ENCODE peak calls at places on chromosomes 16 and 17, in four cellular contexts. L is tibial nerve, I is tibial artery, Z is heart right ventricle. X is an unnamed sample.

GRCh38 chr16:51151951-51152663 is 1.0 kb upstream of the SALL1 start:
- DNase-seq in I (peak), L (no peak), Z (peak), X (no peak)

GRCh38 chr17:49819651-49820050 is 28.2 kb downstream of the TAC4 start:
- DNase-seq in I (no peak), L (no peak), Z (no peak), X (no peak)

GRCh38 chr17:43759836-43760235 is 1.2 kb upstream of the SOST start:
- DNase-seq in I (no peak), L (no peak), Z (no peak), X (no peak)

GRCh38 chr17:74413491-74413890 is 18.4 kb upstream of the GPRC5C start:
- DNase-seq in L (no peak), Z (no peak), I (no peak), X (no peak)

GRCh38 chr17:30908717-30909420 is 2.8 kb upstream of the TEFM start:
- DNase-seq in L (no peak), I (no peak), Z (no peak), X (no peak)

GRCh38 chr16:85557083-85557975 is 55.8 kb upstream of the GSE1 start:
- DNase-seq in I (peak), Z (no peak), L (no peak), X (no peak)

GRCh38 chr16:4384497-4384896 is 12.8 kb downstream of the VASN start:
- DNase-seq in I (peak), L (peak), Z (no peak), X (peak)

GRCh38 chr16:10994571-10994970 is 50.2 kb downstream of the CLEC16A start:
- DNase-seq in L (no peak), Z (no peak), I (no peak), X (no peak)

GRCh38 chr16:76653390-76654026 is 376.3 kb downstream of the CNTNAP4 start:
- DNase-seq in Z (no peak), I (no peak), L (no peak), X (no peak)

GRCh38 chr16:84739349-84740124 is 39.7 kb downstream of the USP10 start:
- DNase-seq in I (no peak), L (no peak), Z (no peak), X (no peak)

GRCh38 chr17:48564200-48565023 is 13.7 kb downstream of the HOXB4 start:
- DNase-seq in I (no peak), L (no peak), Z (no peak), X (no peak)

GRCh38 chr17:61495161-61495857 is 43.1 kb downstream of the TBX4 start:
- DNase-seq in Z (no peak), I (no peak), L (no peak), X (no peak)

GRCh38 chr16:50607970-50608557 is 59.9 kb downstream of the NKD1 start:
- DNase-seq in I (no peak), L (no peak), Z (no peak), X (no peak)

GRCh38 chr17:55825213-55825612 is 74.4 kb downstream of the PCTP start:
- DNase-seq in L (no peak), Z (no peak), I (no peak), X (no peak)

GRCh38 chr16:48447940-48448536 is 62.8 kb upstream of the SIAH1 start:
- DNase-seq in L (no peak), Z (no peak), I (no peak), X (no peak)

GRCh38 chr16:79403534-79403933 is 197.0 kb downstream of the MAF start:
- DNase-seq in I (no peak), Z (no peak), L (no peak), X (no peak)

GRCh38 chr17:50836826-50837225 is 1.4 kb downstream of the WFIKKN2 start:
- DNase-seq in I (peak), L (no peak), Z (no peak), X (no peak)

GRCh38 chr17:50835563-50836231 is at the start of gene WFIKKN2:
- DNase-seq in Z (no peak), L (no peak), I (peak), X (no peak)

GRCh38 chr17:50834126-50834785 is 1.1 kb upstream of the WFIKKN2 start:
- DNase-seq in Z (no peak), L (no peak), I (peak), X (no peak)

GRCh38 chr17:50833396-50834125 is 1.8 kb upstream of the WFIKKN2 start:
- DNase-seq in Z (no peak), L (no peak), I (peak), X (no peak)

DNA sequence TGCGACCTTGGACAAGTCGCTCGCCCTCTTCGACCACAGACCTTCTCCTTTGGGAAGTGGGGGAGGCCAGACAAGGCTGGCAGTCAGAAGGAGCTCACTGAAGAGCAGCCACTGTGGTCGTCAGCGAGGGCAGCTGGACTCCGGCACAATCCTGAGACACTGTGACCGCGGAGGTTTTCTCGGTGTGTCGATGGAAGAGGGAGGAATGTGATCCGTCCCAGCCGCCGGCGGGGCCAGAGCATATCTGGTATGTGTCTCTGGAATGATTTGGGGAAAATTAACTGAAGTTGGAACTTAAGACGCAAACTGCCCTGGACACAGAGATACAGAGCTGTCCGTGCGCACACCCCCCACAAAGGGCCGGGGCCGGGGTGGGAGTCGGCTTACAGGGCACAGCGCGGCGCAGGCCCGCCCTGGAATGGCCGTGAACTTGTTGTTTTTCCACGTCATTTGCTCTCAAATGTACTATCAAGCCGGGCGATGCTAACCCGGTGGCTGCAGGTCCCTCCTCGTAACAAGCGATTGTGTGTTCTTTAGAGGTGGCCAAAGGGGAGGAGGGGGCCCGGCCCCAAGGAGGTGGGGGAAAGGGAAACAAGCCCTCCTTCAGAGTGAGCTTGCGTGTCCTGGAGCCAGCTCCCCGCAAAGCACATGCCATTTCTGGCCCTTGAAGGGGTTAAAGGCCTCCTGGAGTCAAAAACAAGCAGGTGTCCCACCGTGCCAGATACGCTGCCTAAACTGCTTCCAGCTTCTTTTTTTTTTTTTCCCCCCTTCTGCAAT is 412 bp upstream of the WFIKKN2 start:
- DNase-seq in L (no peak), Z (no peak), I (peak), X (no peak)
- H3K27ac ChIP-seq in L (peak), Z (no peak), I (no peak), X (no peak)

GRCh38 chr16:19382887-19383816 is 34.5 kb upstream of the TMC5 start:
- DNase-seq in I (peak), L (no peak), Z (no peak), X (no peak)
- H3K27ac ChIP-seq in I (no peak), L (no peak), Z (no peak), X (no peak)

GRCh38 chr17:68290955-68291835 is at the start of the genes ARSG and SLC16A6:
- DNase-seq in L (peak), Z (peak), I (no peak), X (peak)

GRCh38 chr17:68288804-68289203 is 2.1 kb downstream of the SLC16A6 start:
- DNase-seq in L (no peak), I (no peak), Z (no peak), X (no peak)

GRCh38 chr17:68289473-68289872 is 1.5 kb downstream of the SLC16A6 start:
- DNase-seq in L (no peak), Z (no peak), I (no peak), X (no peak)

GRCh38 chr17:68290268-68290954 is 516 bp downstream of the SLC16A6 start:
- DNase-seq in L (no peak), Z (peak), I (no peak), X (peak)

DNA sequence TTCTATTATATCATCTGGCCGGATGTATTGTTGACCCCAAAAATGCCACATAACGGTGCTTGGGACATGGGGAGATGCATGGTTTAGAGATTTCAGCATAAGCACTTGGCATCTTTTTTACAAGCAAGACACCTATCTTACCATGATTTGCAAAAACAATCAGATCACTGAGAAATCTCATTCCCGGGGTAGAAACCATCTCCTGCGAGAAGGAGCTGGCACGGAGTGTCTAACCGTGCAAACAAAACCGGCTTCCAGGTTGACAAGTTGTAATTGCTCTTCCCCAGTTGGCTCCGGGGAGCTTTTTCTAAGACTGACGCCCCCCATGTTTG is 1.0 kb downstream of the SLC16A6 start:
- DNase-seq in I (no peak), Z (no peak), L (no peak), X (no peak)
- H3K27ac ChIP-seq in I (no peak), Z (peak), L (no peak), X (peak)

DNA sequence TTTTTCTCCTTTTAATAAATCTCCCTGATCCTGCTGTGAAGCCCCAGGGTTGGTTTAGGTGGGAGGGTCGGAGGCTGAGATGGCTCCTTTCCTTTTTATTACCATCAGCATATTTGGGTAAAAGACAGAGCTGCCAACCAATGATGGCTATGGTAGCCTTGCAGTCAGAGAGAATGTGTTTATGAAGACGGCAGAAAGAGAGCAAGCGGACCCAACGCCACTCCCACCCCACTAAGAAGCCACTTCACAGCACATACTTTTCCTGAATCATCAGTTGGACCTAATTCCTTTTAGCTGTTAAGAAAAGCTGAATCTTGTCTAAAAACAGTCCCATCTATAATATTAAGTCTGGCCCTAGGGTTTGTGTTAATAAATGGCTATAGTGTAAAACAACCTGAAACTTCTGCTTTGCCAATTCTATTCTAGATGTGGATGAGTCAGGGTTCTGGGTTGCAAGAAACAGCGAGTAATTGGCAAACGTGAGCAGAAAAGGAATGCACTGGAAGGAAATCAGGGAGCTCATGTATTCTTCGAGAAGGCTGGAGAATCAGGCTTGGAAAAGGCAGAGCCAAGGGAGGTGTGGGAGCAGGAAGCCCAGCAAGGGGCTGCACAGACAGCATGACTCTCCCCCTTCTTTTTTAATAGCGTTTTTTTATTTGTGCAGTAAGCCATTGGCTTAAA is 34.0 kb upstream of the PRKCA start:
- DNase-seq in Z (no peak), L (no peak), I (no peak), X (no peak)
- H3K27ac ChIP-seq in Z (no peak), L (no peak), I (no peak), X (no peak)

DNA sequence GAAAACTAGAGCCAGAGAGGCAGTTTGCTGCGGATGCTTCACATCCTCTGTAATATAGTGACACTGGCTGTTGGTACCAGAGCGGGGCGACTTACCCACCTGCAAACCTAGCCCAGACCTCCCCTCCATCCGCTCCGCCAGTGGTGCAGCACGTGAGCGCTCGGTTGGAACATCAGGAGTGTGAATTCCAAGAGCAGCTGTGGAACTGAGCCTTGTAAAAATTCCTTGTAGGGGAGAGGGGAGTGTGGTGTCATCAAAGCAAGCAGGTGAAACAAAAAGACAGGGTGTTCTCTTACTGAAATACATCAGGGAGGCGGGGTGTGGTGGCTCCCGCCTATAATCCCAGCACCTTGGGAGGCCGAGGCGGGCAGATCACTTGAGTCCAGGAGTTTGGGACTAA is 51.3 kb downstream of the CCDC42 start:
- DNase-seq in I (peak), Z (no peak), L (no peak), X (no peak)
- H3K27ac ChIP-seq in I (peak), Z (no peak), L (no peak), X (no peak)

DNA sequence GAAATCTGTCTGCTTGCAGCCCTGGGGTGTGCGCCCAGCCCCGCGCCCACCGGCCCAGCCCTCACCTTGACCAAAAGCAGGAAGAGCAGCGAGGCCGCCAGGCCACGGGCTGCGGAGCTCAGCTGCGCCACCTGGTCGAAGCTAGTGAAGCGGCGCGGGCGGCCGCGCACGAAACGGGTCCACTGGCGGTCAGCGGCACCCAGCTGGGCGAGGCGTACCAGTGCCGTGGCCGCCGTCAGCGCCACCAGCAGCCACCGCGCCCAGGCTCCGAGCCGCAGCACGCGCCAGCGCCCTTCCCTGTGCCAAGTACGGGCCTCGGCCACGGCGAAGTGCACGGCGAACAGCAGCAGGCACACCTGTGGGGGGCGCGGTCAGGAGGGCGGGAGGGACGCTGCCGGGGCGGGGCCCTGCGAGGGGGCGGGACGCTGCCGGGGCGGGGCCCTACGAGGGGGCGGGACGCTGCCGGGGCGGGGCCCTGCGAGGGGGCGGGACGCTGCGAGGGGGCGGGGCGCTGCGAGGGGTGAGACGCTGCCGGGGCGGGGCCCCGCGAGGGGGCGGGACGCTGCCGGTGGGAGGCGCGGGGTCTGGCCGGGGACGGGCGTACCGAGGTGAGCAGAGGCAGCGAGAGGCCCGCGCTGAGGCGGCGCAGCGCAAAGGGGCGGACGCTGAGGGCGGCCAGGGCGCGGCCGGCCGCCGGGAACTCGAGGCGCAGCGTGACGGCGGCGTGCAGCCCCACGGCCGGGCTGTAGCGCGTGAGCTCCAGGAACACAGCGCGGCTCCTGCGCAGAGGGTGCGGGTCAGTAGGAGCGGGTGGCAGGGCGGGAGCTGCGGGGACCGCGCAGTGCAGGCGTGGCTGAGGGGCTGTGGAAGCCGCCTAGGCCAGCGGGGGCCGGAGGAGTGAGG is 43.3 kb downstream of the TSC2 start:
- DNase-seq in L (peak), Z (peak), I (no peak), X (peak)
- H3K27ac ChIP-seq in L (peak), Z (peak), I (no peak), X (peak)

DNA sequence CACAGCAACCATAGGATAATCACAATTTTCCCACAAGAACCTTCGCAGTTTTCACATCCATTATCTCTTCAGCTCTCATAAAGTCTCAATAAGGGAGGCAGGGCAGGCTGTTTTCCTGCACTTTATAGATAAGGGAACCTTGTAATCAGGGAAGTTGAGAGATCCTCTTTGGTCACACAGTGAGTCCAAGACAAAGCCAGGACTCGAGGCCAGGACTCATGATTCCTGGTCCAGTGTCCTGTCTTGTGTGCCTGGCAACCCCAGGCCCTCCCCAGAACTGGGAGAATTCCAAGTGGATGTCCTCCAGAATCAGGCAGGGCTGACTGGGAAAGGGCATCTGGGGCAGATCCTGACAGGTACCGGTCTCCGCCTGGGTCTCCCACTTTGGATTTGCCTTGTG is 23.1 kb upstream of the PHF12 start:
- DNase-seq in L (no peak), I (no peak), Z (peak), X (peak)
- H3K27ac ChIP-seq in L (no peak), I (no peak), Z (peak), X (peak)

DNA sequence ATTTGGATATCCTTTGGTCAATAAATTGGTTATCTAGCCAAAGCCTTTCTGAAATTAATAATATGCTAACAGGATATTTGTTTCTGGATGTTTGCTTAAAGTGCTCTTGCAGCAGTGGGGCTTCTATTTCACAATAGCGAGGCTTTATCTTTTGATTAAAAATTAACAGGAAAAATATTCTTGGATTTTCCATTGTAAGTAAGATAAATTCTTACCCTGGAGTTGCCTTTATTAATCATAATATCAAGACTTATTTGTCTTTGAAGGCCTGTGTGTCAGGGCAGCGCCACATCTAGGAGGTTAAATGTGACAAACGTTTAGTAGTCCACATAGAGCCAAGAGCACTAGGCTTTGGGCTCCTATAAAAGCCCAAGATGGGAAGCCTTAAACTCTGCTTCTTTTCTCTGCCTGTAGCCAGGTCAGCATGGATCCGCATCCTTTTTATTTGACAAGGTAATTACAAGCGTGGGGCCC is 5.3 kb downstream of the TMEM97 start:
- DNase-seq in Z (no peak), L (no peak), I (no peak), X (no peak)
- H3K27ac ChIP-seq in Z (no peak), L (no peak), I (no peak), X (no peak)

DNA sequence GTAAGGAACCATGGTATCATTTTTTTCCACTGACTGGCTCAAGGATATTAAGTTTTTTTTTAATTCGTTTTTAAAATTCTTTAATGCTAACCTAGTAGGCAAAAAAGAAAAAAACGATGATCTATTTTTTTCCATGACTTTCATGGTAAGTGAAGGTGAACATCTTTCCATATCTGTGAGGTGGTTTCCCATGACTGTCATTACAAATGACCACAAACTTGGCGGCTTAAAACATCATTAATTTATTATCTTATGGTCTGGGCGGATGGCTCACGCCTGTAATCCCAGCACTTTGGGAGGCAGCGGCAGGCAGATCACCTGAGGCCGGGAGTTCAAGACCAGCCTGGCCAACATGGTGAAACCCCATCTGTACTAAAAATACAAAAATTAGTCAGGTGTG is 10.5 kb downstream of the AHSP start:
- DNase-seq in L (no peak), I (no peak), Z (no peak), X (no peak)
- H3K27ac ChIP-seq in L (no peak), I (no peak), Z (no peak), X (no peak)

X was measured in left ventricle myocardium inferior.